ENCODE peak calls at places on chromosomes 7 and 10, in ten cellular contexts. One of them, this sample, is unnamed.

GRCh38 chr7:7861211-7861633 is 107.4 kb upstream of the GLCCI1 start:
- DNase-seq in esophagus squamous epithelium: no peak
- DNase-seq in right lobe of liver: no peak
- DNase-seq in CD8-positive, alpha-beta T cell: no peak
- DNase-seq in colonic mucosa: no peak
- DNase-seq in PC-3: peak
- DNase-seq in prostate gland: no peak
- DNase-seq in tibial nerve: peak
- DNase-seq in breast epithelium: no peak
- DNase-seq in choroid plexus epithelial cell: peak
- DNase-seq in this sample: no peak

GRCh38 chr7:44634839-44635591 is 28.6 kb downstream of the OGDH start:
- DNase-seq in CD8-positive, alpha-beta T cell: peak
- DNase-seq in PC-3: no peak
- DNase-seq in choroid plexus epithelial cell: no peak
- DNase-seq in tibial nerve: no peak
- DNase-seq in colonic mucosa: peak
- DNase-seq in breast epithelium: no peak
- DNase-seq in right lobe of liver: peak
- DNase-seq in esophagus squamous epithelium: no peak
- DNase-seq in prostate gland: no peak
- DNase-seq in this sample: no peak

GRCh38 chr7:155753446-155753965 is 58.8 kb downstream of the SHH start:
- DNase-seq in PC-3: no peak
- DNase-seq in esophagus squamous epithelium: no peak
- DNase-seq in CD8-positive, alpha-beta T cell: no peak
- DNase-seq in breast epithelium: no peak
- DNase-seq in colonic mucosa: no peak
- DNase-seq in prostate gland: no peak
- DNase-seq in right lobe of liver: no peak
- DNase-seq in choroid plexus epithelial cell: no peak
- DNase-seq in tibial nerve: no peak
- DNase-seq in this sample: no peak

GRCh38 chr10:54904833-54905232 is 103.8 kb upstream of the PCDH15 start:
- DNase-seq in prostate gland: no peak
- DNase-seq in tibial nerve: no peak
- DNase-seq in CD8-positive, alpha-beta T cell: no peak
- DNase-seq in right lobe of liver: no peak
- DNase-seq in breast epithelium: no peak
- DNase-seq in esophagus squamous epithelium: no peak
- DNase-seq in PC-3: no peak
- DNase-seq in colonic mucosa: no peak
- DNase-seq in choroid plexus epithelial cell: no peak
- DNase-seq in this sample: no peak

GRCh38 chr7:25860206-25860881 is 291.7 kb upstream of the NFE2L3 start:
- DNase-seq in tibial nerve: no peak
- DNase-seq in PC-3: no peak
- DNase-seq in prostate gland: no peak
- DNase-seq in CD8-positive, alpha-beta T cell: no peak
- DNase-seq in breast epithelium: no peak
- DNase-seq in colonic mucosa: no peak
- DNase-seq in esophagus squamous epithelium: no peak
- DNase-seq in choroid plexus epithelial cell: peak
- DNase-seq in right lobe of liver: no peak
- DNase-seq in this sample: no peak

GRCh38 chr7:143514487-143514886 is 36.8 kb downstream of the TAS2R41 start:
- DNase-seq in right lobe of liver: no peak
- DNase-seq in breast epithelium: no peak
- DNase-seq in colonic mucosa: no peak
- DNase-seq in prostate gland: no peak
- DNase-seq in PC-3: no peak
- DNase-seq in CD8-positive, alpha-beta T cell: no peak
- DNase-seq in choroid plexus epithelial cell: no peak
- DNase-seq in tibial nerve: no peak
- DNase-seq in esophagus squamous epithelium: no peak
- DNase-seq in this sample: no peak

GRCh38 chr7:50210706-50211115 is 93.8 kb upstream of the IKZF1 start:
- DNase-seq in PC-3: no peak
- DNase-seq in CD8-positive, alpha-beta T cell: no peak
- DNase-seq in breast epithelium: no peak
- DNase-seq in choroid plexus epithelial cell: no peak
- DNase-seq in right lobe of liver: no peak
- DNase-seq in tibial nerve: no peak
- DNase-seq in prostate gland: no peak
- DNase-seq in esophagus squamous epithelium: no peak
- DNase-seq in colonic mucosa: no peak
- DNase-seq in this sample: no peak

GRCh38 chr7:122588621-122589020 is 110.3 kb downstream of the RNF133 start:
- DNase-seq in choroid plexus epithelial cell: peak
- DNase-seq in PC-3: peak
- DNase-seq in right lobe of liver: no peak
- DNase-seq in prostate gland: no peak
- DNase-seq in colonic mucosa: no peak
- DNase-seq in esophagus squamous epithelium: no peak
- DNase-seq in tibial nerve: no peak
- DNase-seq in breast epithelium: no peak
- DNase-seq in CD8-positive, alpha-beta T cell: no peak
- DNase-seq in this sample: no peak

GRCh38 chr7:100446040-100446439 is 9.7 kb upstream of the PPP1R35 start:
- DNase-seq in PC-3: no peak
- DNase-seq in breast epithelium: no peak
- DNase-seq in prostate gland: no peak
- DNase-seq in colonic mucosa: no peak
- DNase-seq in tibial nerve: no peak
- DNase-seq in choroid plexus epithelial cell: peak
- DNase-seq in right lobe of liver: no peak
- DNase-seq in esophagus squamous epithelium: no peak
- DNase-seq in CD8-positive, alpha-beta T cell: no peak
- DNase-seq in this sample: no peak

GRCh38 chr10:121527690-121528089 is 70.6 kb downstream of the FGFR2 start:
- DNase-seq in colonic mucosa: no peak
- DNase-seq in right lobe of liver: no peak
- DNase-seq in PC-3: no peak
- DNase-seq in esophagus squamous epithelium: no peak
- DNase-seq in choroid plexus epithelial cell: peak
- DNase-seq in tibial nerve: peak
- DNase-seq in prostate gland: no peak
- DNase-seq in CD8-positive, alpha-beta T cell: no peak
- DNase-seq in breast epithelium: no peak
- DNase-seq in this sample: no peak

GRCh38 chr10:114729103-114729659 is 71.1 kb upstream of the ABLIM1 start:
- DNase-seq in choroid plexus epithelial cell: no peak
- DNase-seq in tibial nerve: no peak
- DNase-seq in colonic mucosa: no peak
- DNase-seq in prostate gland: no peak
- DNase-seq in CD8-positive, alpha-beta T cell: no peak
- DNase-seq in breast epithelium: no peak
- DNase-seq in PC-3: no peak
- DNase-seq in esophagus squamous epithelium: no peak
- DNase-seq in right lobe of liver: no peak
- DNase-seq in this sample: no peak

DNA sequence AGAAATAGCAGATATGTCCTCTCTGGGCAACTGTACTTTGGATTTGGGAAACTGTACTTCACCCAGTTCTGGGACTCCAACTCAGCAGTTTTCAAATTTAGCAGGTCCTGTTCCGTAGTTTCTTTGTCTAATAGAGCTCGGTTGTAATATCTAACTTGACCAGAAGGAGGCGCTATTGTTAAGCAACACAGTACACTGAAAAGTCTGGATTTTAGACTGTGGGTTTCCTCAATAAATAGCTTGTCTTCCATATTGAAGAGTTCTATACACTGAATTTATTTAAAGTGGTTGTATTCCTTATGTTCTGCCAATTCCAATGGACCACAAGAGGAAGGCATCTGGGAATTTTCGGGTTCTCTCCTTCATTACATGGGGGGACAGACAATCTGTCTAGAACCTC is 39.8 kb downstream of the ELFN1 start:
- DNase-seq in esophagus squamous epithelium: no peak
- DNase-seq in prostate gland: no peak
- DNase-seq in choroid plexus epithelial cell: peak
- DNase-seq in tibial nerve: no peak
- DNase-seq in CD8-positive, alpha-beta T cell: no peak
- DNase-seq in colonic mucosa: no peak
- DNase-seq in right lobe of liver: no peak
- DNase-seq in PC-3: peak
- DNase-seq in breast epithelium: no peak
- DNase-seq in this sample: no peak
- TF ChIP-seq CTCF in esophagus squamous epithelium: no peak
- TF ChIP-seq CTCF in prostate gland: peak
- TF ChIP-seq CTCF in choroid plexus epithelial cell: peak
- TF ChIP-seq CTCF in tibial nerve: no peak
- TF ChIP-seq CTCF in CD8-positive, alpha-beta T cell: peak
- TF ChIP-seq CTCF in colonic mucosa: no peak
- TF ChIP-seq CTCF in right lobe of liver: peak
- TF ChIP-seq CTCF in PC-3: peak
- TF ChIP-seq CTCF in breast epithelium: no peak
- TF ChIP-seq CTCF in this sample: peak

GRCh38 chr10:119643306-119644214 is 7.6 kb upstream of the BAG3 start:
- DNase-seq in CD8-positive, alpha-beta T cell: no peak
- DNase-seq in colonic mucosa: no peak
- DNase-seq in right lobe of liver: no peak
- DNase-seq in breast epithelium: no peak
- DNase-seq in tibial nerve: no peak
- DNase-seq in choroid plexus epithelial cell: no peak
- DNase-seq in esophagus squamous epithelium: no peak
- DNase-seq in PC-3: no peak
- DNase-seq in prostate gland: no peak
- DNase-seq in this sample: no peak
- TF ChIP-seq CTCF in CD8-positive, alpha-beta T cell: no peak
- TF ChIP-seq CTCF in colonic mucosa: no peak
- TF ChIP-seq CTCF in right lobe of liver: no peak
- TF ChIP-seq CTCF in breast epithelium: no peak
- TF ChIP-seq CTCF in tibial nerve: no peak
- TF ChIP-seq CTCF in choroid plexus epithelial cell: no peak
- TF ChIP-seq CTCF in esophagus squamous epithelium: no peak
- TF ChIP-seq CTCF in PC-3: no peak
- TF ChIP-seq CTCF in prostate gland: no peak
- TF ChIP-seq CTCF in this sample: no peak

DNA sequence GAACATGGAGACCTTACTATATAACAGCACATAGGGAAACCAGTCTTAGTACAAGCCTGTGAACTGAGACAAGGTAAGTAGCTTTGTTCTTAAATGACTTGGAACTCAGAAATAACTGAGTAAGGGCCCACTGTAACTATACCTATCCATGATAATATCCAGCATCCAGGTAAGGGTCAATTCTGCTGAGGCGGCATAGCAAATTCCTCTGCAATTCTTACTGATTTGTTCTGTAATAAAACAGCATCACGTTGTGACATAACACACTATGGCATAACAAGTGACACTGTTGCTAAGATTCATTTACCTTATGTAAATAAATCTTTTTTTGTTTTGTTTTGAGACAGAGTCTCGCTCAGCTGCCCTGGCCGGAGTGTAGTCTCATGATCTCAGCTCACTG is 97.4 kb downstream of the JMJD1C start:
- DNase-seq in right lobe of liver: no peak
- DNase-seq in tibial nerve: no peak
- DNase-seq in PC-3: no peak
- DNase-seq in CD8-positive, alpha-beta T cell: no peak
- DNase-seq in esophagus squamous epithelium: no peak
- DNase-seq in choroid plexus epithelial cell: no peak
- DNase-seq in colonic mucosa: no peak
- DNase-seq in breast epithelium: no peak
- DNase-seq in prostate gland: no peak
- DNase-seq in this sample: no peak
- TF ChIP-seq CTCF in right lobe of liver: no peak
- TF ChIP-seq CTCF in tibial nerve: no peak
- TF ChIP-seq CTCF in PC-3: no peak
- TF ChIP-seq CTCF in CD8-positive, alpha-beta T cell: no peak
- TF ChIP-seq CTCF in esophagus squamous epithelium: no peak
- TF ChIP-seq CTCF in choroid plexus epithelial cell: no peak
- TF ChIP-seq CTCF in colonic mucosa: no peak
- TF ChIP-seq CTCF in breast epithelium: no peak
- TF ChIP-seq CTCF in prostate gland: no peak
- TF ChIP-seq CTCF in this sample: no peak

DNA sequence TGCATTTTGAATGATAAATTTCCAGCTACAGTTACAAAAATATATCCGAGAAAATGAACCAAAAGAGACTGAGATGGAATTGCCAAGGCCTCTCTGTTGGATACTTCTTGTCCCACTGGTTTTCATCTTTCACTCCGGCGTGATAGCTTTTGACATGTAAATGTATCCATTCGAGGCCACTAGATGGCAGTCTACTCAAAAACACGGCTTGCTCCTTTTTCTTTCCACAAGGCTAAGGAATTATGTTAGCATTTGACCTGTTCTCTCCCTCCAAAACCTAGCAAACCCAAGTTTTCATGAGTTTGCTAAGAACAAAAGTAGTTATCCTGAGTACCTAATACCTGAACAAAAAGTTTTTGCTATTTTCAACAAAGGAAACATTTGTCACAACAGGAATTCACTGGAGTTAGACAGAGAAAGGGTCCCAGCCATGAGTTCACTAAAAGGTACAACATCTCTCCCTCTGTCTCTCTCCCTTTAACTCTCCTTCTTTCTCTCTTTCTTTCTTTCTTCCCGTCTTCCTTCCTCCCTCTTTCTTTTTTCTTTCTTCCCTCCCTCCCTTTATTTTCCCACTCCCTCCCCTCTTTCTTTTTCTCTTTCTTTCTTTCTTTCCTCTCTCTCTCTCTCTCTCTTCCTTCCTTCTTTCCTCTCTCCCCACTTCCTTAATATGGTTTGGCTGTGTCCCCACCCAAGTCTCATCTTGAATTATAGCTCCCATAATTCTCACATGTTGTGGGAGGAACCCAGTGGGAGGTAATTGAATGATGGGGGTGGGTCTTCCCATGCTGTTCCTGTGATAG is 207.9 kb upstream of the MYO3A start:
- DNase-seq in breast epithelium: no peak
- DNase-seq in choroid plexus epithelial cell: peak
- DNase-seq in colonic mucosa: peak
- DNase-seq in prostate gland: no peak
- DNase-seq in tibial nerve: peak
- DNase-seq in right lobe of liver: no peak
- DNase-seq in esophagus squamous epithelium: no peak
- DNase-seq in CD8-positive, alpha-beta T cell: no peak
- DNase-seq in PC-3: peak
- DNase-seq in this sample: no peak
- TF ChIP-seq CTCF in breast epithelium: no peak
- TF ChIP-seq CTCF in choroid plexus epithelial cell: peak
- TF ChIP-seq CTCF in colonic mucosa: peak
- TF ChIP-seq CTCF in prostate gland: peak
- TF ChIP-seq CTCF in tibial nerve: peak
- TF ChIP-seq CTCF in right lobe of liver: peak
- TF ChIP-seq CTCF in esophagus squamous epithelium: peak
- TF ChIP-seq CTCF in CD8-positive, alpha-beta T cell: peak
- TF ChIP-seq CTCF in PC-3: peak
- TF ChIP-seq CTCF in this sample: peak

GRCh38 chr7:29430279-29430949 is 133.2 kb upstream of the PRR15 start:
- DNase-seq in esophagus squamous epithelium: no peak
- DNase-seq in CD8-positive, alpha-beta T cell: no peak
- DNase-seq in PC-3: no peak
- DNase-seq in breast epithelium: no peak
- DNase-seq in choroid plexus epithelial cell: no peak
- DNase-seq in tibial nerve: no peak
- DNase-seq in colonic mucosa: peak
- DNase-seq in prostate gland: no peak
- DNase-seq in right lobe of liver: no peak
- DNase-seq in this sample: no peak
- TF ChIP-seq CTCF in esophagus squamous epithelium: no peak
- TF ChIP-seq CTCF in CD8-positive, alpha-beta T cell: no peak
- TF ChIP-seq CTCF in PC-3: no peak
- TF ChIP-seq CTCF in breast epithelium: no peak
- TF ChIP-seq CTCF in choroid plexus epithelial cell: no peak
- TF ChIP-seq CTCF in tibial nerve: no peak
- TF ChIP-seq CTCF in colonic mucosa: no peak
- TF ChIP-seq CTCF in prostate gland: no peak
- TF ChIP-seq CTCF in right lobe of liver: no peak
- TF ChIP-seq CTCF in this sample: no peak